ENCODE peak calls at places on chromosomes 11 and 22, in nine cellular contexts. One of them, this sample, is unnamed.
A peak's percentile ranks its signal among the peaks of the same experiment; 100 is the strongest.

GRCh38 chr11:62413060-62413696 is 5.7 kb upstream of the SCGB1A1 start:
- ATAC-seq in left lung: no peak
- ATAC-seq in activated CD4-positive, alpha-beta T cell treated with anti-CD3 and anti-CD28 coated beads for 36 hours: no peak
- ATAC-seq in aorta: no peak
- ATAC-seq in natural killer cell treated with Interleukin-12 subunit alpha and Interleukin-12 subunit beta and Interleukin-15 and Interleukin-18, amount 100 ng/mL, for 72 hours: no peak
- ATAC-seq in DND-41: no peak
- ATAC-seq in left ventricle myocardium superior: no peak
- ATAC-seq in upper lobe of right lung: peak; percentile 13
- ATAC-seq in activated CD8-positive, alpha-beta T cell treated with anti-CD3 and anti-CD28 coated beads for 36 hours: no peak
- ATAC-seq in this sample: no peak

GRCh38 chr11:125552927-125553326 is 16.4 kb upstream of the EI24 start:
- ATAC-seq in left lung: no peak
- ATAC-seq in activated CD4-positive, alpha-beta T cell treated with anti-CD3 and anti-CD28 coated beads for 36 hours: no peak
- ATAC-seq in aorta: no peak
- ATAC-seq in natural killer cell treated with Interleukin-12 subunit alpha and Interleukin-12 subunit beta and Interleukin-15 and Interleukin-18, amount 100 ng/mL, for 72 hours: no peak
- ATAC-seq in DND-41: no peak
- ATAC-seq in left ventricle myocardium superior: no peak
- ATAC-seq in upper lobe of right lung: no peak
- ATAC-seq in activated CD8-positive, alpha-beta T cell treated with anti-CD3 and anti-CD28 coated beads for 36 hours: no peak
- ATAC-seq in this sample: no peak

GRCh38 chr11:35992551-35992950 is 48.7 kb downstream of the LDLRAD3 start:
- ATAC-seq in left lung: no peak
- ATAC-seq in activated CD4-positive, alpha-beta T cell treated with anti-CD3 and anti-CD28 coated beads for 36 hours: no peak
- ATAC-seq in aorta: no peak
- ATAC-seq in natural killer cell treated with Interleukin-12 subunit alpha and Interleukin-12 subunit beta and Interleukin-15 and Interleukin-18, amount 100 ng/mL, for 72 hours: no peak
- ATAC-seq in DND-41: no peak
- ATAC-seq in left ventricle myocardium superior: no peak
- ATAC-seq in upper lobe of right lung: no peak
- ATAC-seq in activated CD8-positive, alpha-beta T cell treated with anti-CD3 and anti-CD28 coated beads for 36 hours: no peak
- ATAC-seq in this sample: no peak

GRCh38 chr11:16587670-16588069 is 150.8 kb upstream of the C11orf58 start:
- ATAC-seq in left lung: peak; percentile 24
- ATAC-seq in activated CD4-positive, alpha-beta T cell treated with anti-CD3 and anti-CD28 coated beads for 36 hours: no peak
- ATAC-seq in aorta: no peak
- ATAC-seq in natural killer cell treated with Interleukin-12 subunit alpha and Interleukin-12 subunit beta and Interleukin-15 and Interleukin-18, amount 100 ng/mL, for 72 hours: no peak
- ATAC-seq in DND-41: no peak
- ATAC-seq in left ventricle myocardium superior: peak; percentile 97
- ATAC-seq in upper lobe of right lung: peak; percentile 46
- ATAC-seq in activated CD8-positive, alpha-beta T cell treated with anti-CD3 and anti-CD28 coated beads for 36 hours: no peak
- ATAC-seq in this sample: no peak

GRCh38 chr22:37660709-37661045 is 2.2 kb downstream of the PDXP start:
- ATAC-seq in left lung: no peak
- ATAC-seq in activated CD4-positive, alpha-beta T cell treated with anti-CD3 and anti-CD28 coated beads for 36 hours: no peak
- ATAC-seq in aorta: no peak
- ATAC-seq in natural killer cell treated with Interleukin-12 subunit alpha and Interleukin-12 subunit beta and Interleukin-15 and Interleukin-18, amount 100 ng/mL, for 72 hours: no peak
- ATAC-seq in DND-41: no peak
- ATAC-seq in left ventricle myocardium superior: no peak
- ATAC-seq in upper lobe of right lung: no peak
- ATAC-seq in activated CD8-positive, alpha-beta T cell treated with anti-CD3 and anti-CD28 coated beads for 36 hours: no peak
- ATAC-seq in this sample: no peak

GRCh38 chr11:128405693-128406364 is 181.5 kb downstream of the ETS1 start:
- ATAC-seq in left lung: peak; percentile 25
- ATAC-seq in activated CD4-positive, alpha-beta T cell treated with anti-CD3 and anti-CD28 coated beads for 36 hours: no peak
- ATAC-seq in aorta: peak; percentile 44
- ATAC-seq in natural killer cell treated with Interleukin-12 subunit alpha and Interleukin-12 subunit beta and Interleukin-15 and Interleukin-18, amount 100 ng/mL, for 72 hours: no peak
- ATAC-seq in DND-41: no peak
- ATAC-seq in left ventricle myocardium superior: peak; percentile 50
- ATAC-seq in upper lobe of right lung: no peak
- ATAC-seq in activated CD8-positive, alpha-beta T cell treated with anti-CD3 and anti-CD28 coated beads for 36 hours: no peak
- ATAC-seq in this sample: peak; percentile 9

GRCh38 chr11:106087815-106088435 is 10.5 kb downstream of the AASDHPPT start:
- ATAC-seq in left lung: peak; percentile 87
- ATAC-seq in activated CD4-positive, alpha-beta T cell treated with anti-CD3 and anti-CD28 coated beads for 36 hours: no peak
- ATAC-seq in aorta: peak; percentile 86
- ATAC-seq in natural killer cell treated with Interleukin-12 subunit alpha and Interleukin-12 subunit beta and Interleukin-15 and Interleukin-18, amount 100 ng/mL, for 72 hours: no peak
- ATAC-seq in DND-41: peak; percentile 75
- ATAC-seq in left ventricle myocardium superior: peak; percentile 60
- ATAC-seq in upper lobe of right lung: peak; percentile 83
- ATAC-seq in activated CD8-positive, alpha-beta T cell treated with anti-CD3 and anti-CD28 coated beads for 36 hours: peak; percentile 57
- ATAC-seq in this sample: no peak

GRCh38 chr22:36493690-36494110 is 12.3 kb upstream of the TXN2 start:
- ATAC-seq in left lung: peak; percentile 73
- ATAC-seq in activated CD4-positive, alpha-beta T cell treated with anti-CD3 and anti-CD28 coated beads for 36 hours: no peak
- ATAC-seq in aorta: peak; percentile 34
- ATAC-seq in natural killer cell treated with Interleukin-12 subunit alpha and Interleukin-12 subunit beta and Interleukin-15 and Interleukin-18, amount 100 ng/mL, for 72 hours: peak; percentile 36
- ATAC-seq in DND-41: peak; percentile 49
- ATAC-seq in left ventricle myocardium superior: peak; percentile 74
- ATAC-seq in upper lobe of right lung: peak; percentile 82
- ATAC-seq in activated CD8-positive, alpha-beta T cell treated with anti-CD3 and anti-CD28 coated beads for 36 hours: peak; percentile 27
- ATAC-seq in this sample: peak; percentile 69

GRCh38 chr11:2725367-2726300 is 25.8 kb upstream of the KCNQ1OT1 start:
- ATAC-seq in left lung: peak; percentile 48
- ATAC-seq in activated CD4-positive, alpha-beta T cell treated with anti-CD3 and anti-CD28 coated beads for 36 hours: no peak
- ATAC-seq in aorta: no peak
- ATAC-seq in natural killer cell treated with Interleukin-12 subunit alpha and Interleukin-12 subunit beta and Interleukin-15 and Interleukin-18, amount 100 ng/mL, for 72 hours: no peak
- ATAC-seq in DND-41: no peak
- ATAC-seq in left ventricle myocardium superior: peak; percentile 72
- ATAC-seq in upper lobe of right lung: peak; percentile 18
- ATAC-seq in activated CD8-positive, alpha-beta T cell treated with anti-CD3 and anti-CD28 coated beads for 36 hours: no peak
- ATAC-seq in this sample: peak; percentile 65

GRCh38 chr22:20552913-20553401 is 45.5 kb downstream of the MED15 start:
- ATAC-seq in left lung: peak; percentile 39
- ATAC-seq in activated CD4-positive, alpha-beta T cell treated with anti-CD3 and anti-CD28 coated beads for 36 hours: no peak
- ATAC-seq in aorta: no peak
- ATAC-seq in natural killer cell treated with Interleukin-12 subunit alpha and Interleukin-12 subunit beta and Interleukin-15 and Interleukin-18, amount 100 ng/mL, for 72 hours: no peak
- ATAC-seq in DND-41: no peak
- ATAC-seq in left ventricle myocardium superior: peak; percentile 31
- ATAC-seq in upper lobe of right lung: peak; percentile 53
- ATAC-seq in activated CD8-positive, alpha-beta T cell treated with anti-CD3 and anti-CD28 coated beads for 36 hours: no peak
- ATAC-seq in this sample: peak; percentile 26

GRCh38 chr11:70297341-70297740 is 26.9 kb downstream of the PPFIA1 start:
- ATAC-seq in left lung: no peak
- ATAC-seq in activated CD4-positive, alpha-beta T cell treated with anti-CD3 and anti-CD28 coated beads for 36 hours: peak; percentile 88
- ATAC-seq in aorta: no peak
- ATAC-seq in natural killer cell treated with Interleukin-12 subunit alpha and Interleukin-12 subunit beta and Interleukin-15 and Interleukin-18, amount 100 ng/mL, for 72 hours: no peak
- ATAC-seq in DND-41: no peak
- ATAC-seq in left ventricle myocardium superior: no peak
- ATAC-seq in upper lobe of right lung: no peak
- ATAC-seq in activated CD8-positive, alpha-beta T cell treated with anti-CD3 and anti-CD28 coated beads for 36 hours: peak; percentile 49
- ATAC-seq in this sample: no peak

GRCh38 chr11:68256331-68256741 is 15.4 kb downstream of the C11orf24 start:
- ATAC-seq in left lung: no peak
- ATAC-seq in activated CD4-positive, alpha-beta T cell treated with anti-CD3 and anti-CD28 coated beads for 36 hours: no peak
- ATAC-seq in aorta: no peak
- ATAC-seq in natural killer cell treated with Interleukin-12 subunit alpha and Interleukin-12 subunit beta and Interleukin-15 and Interleukin-18, amount 100 ng/mL, for 72 hours: no peak
- ATAC-seq in DND-41: no peak
- ATAC-seq in left ventricle myocardium superior: peak; percentile 38
- ATAC-seq in upper lobe of right lung: no peak
- ATAC-seq in activated CD8-positive, alpha-beta T cell treated with anti-CD3 and anti-CD28 coated beads for 36 hours: no peak
- ATAC-seq in this sample: peak; percentile 6

GRCh38 chr11:100709233-100709999 is 22.3 kb downstream of the ARHGAP42 start:
- ATAC-seq in left lung: peak; percentile 13
- ATAC-seq in activated CD4-positive, alpha-beta T cell treated with anti-CD3 and anti-CD28 coated beads for 36 hours: no peak
- ATAC-seq in aorta: no peak
- ATAC-seq in natural killer cell treated with Interleukin-12 subunit alpha and Interleukin-12 subunit beta and Interleukin-15 and Interleukin-18, amount 100 ng/mL, for 72 hours: peak; percentile 51
- ATAC-seq in DND-41: no peak
- ATAC-seq in left ventricle myocardium superior: no peak
- ATAC-seq in upper lobe of right lung: no peak
- ATAC-seq in activated CD8-positive, alpha-beta T cell treated with anti-CD3 and anti-CD28 coated beads for 36 hours: no peak
- ATAC-seq in this sample: no peak

GRCh38 chr11:30919389-30920172 is 333.4 kb upstream of the MPPED2 start:
- ATAC-seq in left lung: peak; percentile 67
- ATAC-seq in activated CD4-positive, alpha-beta T cell treated with anti-CD3 and anti-CD28 coated beads for 36 hours: no peak
- ATAC-seq in aorta: no peak
- ATAC-seq in natural killer cell treated with Interleukin-12 subunit alpha and Interleukin-12 subunit beta and Interleukin-15 and Interleukin-18, amount 100 ng/mL, for 72 hours: no peak
- ATAC-seq in DND-41: no peak
- ATAC-seq in left ventricle myocardium superior: no peak
- ATAC-seq in upper lobe of right lung: peak; percentile 89
- ATAC-seq in activated CD8-positive, alpha-beta T cell treated with anti-CD3 and anti-CD28 coated beads for 36 hours: no peak
- ATAC-seq in this sample: no peak

GRCh38 chr11:824942-825341 is 2.8 kb upstream of the CRACR2B start:
- ATAC-seq in left lung: no peak
- ATAC-seq in activated CD4-positive, alpha-beta T cell treated with anti-CD3 and anti-CD28 coated beads for 36 hours: no peak
- ATAC-seq in aorta: no peak
- ATAC-seq in natural killer cell treated with Interleukin-12 subunit alpha and Interleukin-12 subunit beta and Interleukin-15 and Interleukin-18, amount 100 ng/mL, for 72 hours: no peak
- ATAC-seq in DND-41: no peak
- ATAC-seq in left ventricle myocardium superior: no peak
- ATAC-seq in upper lobe of right lung: no peak
- ATAC-seq in activated CD8-positive, alpha-beta T cell treated with anti-CD3 and anti-CD28 coated beads for 36 hours: no peak
- ATAC-seq in this sample: no peak